ENCODE peak calls at places on chromosomes 12 and 14, in seven cellular contexts. K is uterus, X is kidney epithelial cell, T is dorsolateral prefrontal cortex, V is neural progenitor cell, H is OCI-LY7, J is left lung. B is an unnamed sample.

GRCh38 chr14:100031506-100032281 is 33.5 kb upstream of the EVL start:
- DNase-seq in K (peak), X (peak), T (no peak), V (no peak), H (no peak), J (no peak), B (no peak)

GRCh38 chr12:2382391-2383155 is 329.8 kb downstream of the CACNA1C start:
- DNase-seq in K (no peak), X (no peak), T (no peak), V (no peak), H (peak), J (no peak), B (no peak)

GRCh38 chr12:63353559-63353958 is 202.6 kb upstream of the AVPR1A start:
- DNase-seq in K (no peak), X (peak), T (no peak), V (no peak), H (no peak), J (no peak), B (no peak)

GRCh38 chr14:66359500-66359899 is 126.7 kb upstream of the CCDC196 start:
- DNase-seq in K (no peak), X (peak), T (no peak), V (peak), H (peak), J (no peak), B (peak)

GRCh38 chr12:31236998-31237637 is 88.8 kb downstream of the SINHCAF start:
- DNase-seq in K (no peak), X (no peak), T (no peak), V (no peak), H (no peak), J (no peak), B (no peak)

GRCh38 chr12:42801271-42801670 is 211.7 kb upstream of the PRICKLE1 start:
- DNase-seq in K (no peak), X (no peak), T (no peak), V (no peak), H (no peak), J (no peak), B (no peak)

GRCh38 chr12:104516821-104517220 is 60.1 kb downstream of the CHST11 start:
- DNase-seq in K (no peak), X (no peak), T (no peak), V (no peak), H (no peak), J (no peak), B (no peak)

GRCh38 chr14:95417492-95417891 is 97.8 kb upstream of the CLMN start:
- DNase-seq in K (no peak), X (no peak), T (no peak), V (no peak), H (no peak), J (no peak), B (no peak)

GRCh38 chr14:22177870-22178269 is 411.2 kb downstream of the DAD1 start:
- DNase-seq in K (no peak), X (no peak), T (no peak), V (no peak), H (no peak), J (no peak), B (no peak)

GRCh38 chr12:18361431-18361830 is 100.1 kb downstream of the PIK3C2G start:
- DNase-seq in K (no peak), X (no peak), T (no peak), V (no peak), H (no peak), J (no peak), B (no peak)

GRCh38 chr12:124286414-124286813 is 8.5 kb upstream of the RFLNA start:
- DNase-seq in K (no peak), X (no peak), T (no peak), V (no peak), H (no peak), J (peak), B (no peak)

GRCh38 chr14:93703941-93704340 is 84.3 kb downstream of the PRIMA1 start:
- DNase-seq in K (no peak), X (no peak), T (no peak), V (no peak), H (no peak), J (no peak), B (no peak)

GRCh38 chr12:47881826-47882427 is 22.9 kb downstream of the VDR start:
- DNase-seq in K (peak), X (peak), T (no peak), V (no peak), H (no peak), J (no peak), B (no peak)

GRCh38 chr12:49671051-49671765 is 36.0 kb downstream of the FMNL3 start:
- DNase-seq in K (no peak), X (no peak), T (no peak), V (no peak), H (peak), J (no peak), B (no peak)
- H3K4me3 ChIP-seq in K (no peak), X (no peak), T (no peak), V (no peak), H (peak), J (no peak), B (no peak)

DNA sequence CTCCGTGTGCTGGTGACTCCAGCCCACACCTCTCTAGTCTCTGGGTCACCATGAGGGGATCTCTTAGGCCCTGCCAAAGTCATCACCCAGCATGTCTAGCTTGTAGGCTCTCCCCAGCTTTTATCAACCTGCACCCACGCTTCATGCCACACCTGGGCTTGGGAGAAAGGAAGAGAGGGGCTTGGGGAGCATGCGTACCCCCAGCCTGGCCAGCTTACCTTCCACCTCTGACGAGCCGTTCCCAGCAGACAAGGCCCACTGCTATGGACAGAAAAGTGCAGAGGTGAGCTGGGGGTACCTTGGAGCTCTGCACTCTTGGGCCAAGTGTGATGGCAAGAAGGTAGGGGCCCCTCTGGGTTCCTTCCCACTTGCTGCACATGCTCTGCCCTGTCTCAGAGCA is 1.7 kb downstream of the PGF start:
- DNase-seq in K (no peak), X (no peak), T (no peak), V (no peak), H (no peak), J (peak), B (no peak)
- H3K4me3 ChIP-seq in K (no peak), X (no peak), T (peak), V (no peak), H (no peak), J (peak), B (no peak)

GRCh38 chr12:108630481-108631207 is 3.0 kb downstream of the SELPLG start:
- DNase-seq in K (no peak), X (no peak), T (no peak), V (no peak), H (peak), J (no peak), B (no peak)

GRCh38 chr12:108633081-108633533 is 587 bp downstream of the SELPLG start:
- DNase-seq in K (no peak), X (no peak), T (no peak), V (no peak), H (peak), J (no peak), B (peak)

GRCh38 chr12:108629824-108630476 is 3.7 kb downstream of the SELPLG start:
- DNase-seq in K (peak), X (no peak), T (no peak), V (no peak), H (no peak), J (peak), B (peak)

GRCh38 chr12:108627134-108627920 is 6.4 kb downstream of the SELPLG start:
- DNase-seq in K (no peak), X (no peak), T (no peak), V (no peak), H (no peak), J (no peak), B (no peak)

GRCh38 chr12:108629156-108629555 is 4.5 kb downstream of the SELPLG start:
- DNase-seq in K (no peak), X (no peak), T (no peak), V (no peak), H (no peak), J (no peak), B (no peak)
- H3K4me3 ChIP-seq in K (no peak), X (no peak), T (peak), V (no peak), H (no peak), J (peak), B (no peak)

GRCh38 chr14:23512156-23512555 is 39.4 kb downstream of the ZFHX2 start:
- DNase-seq in K (no peak), X (no peak), T (no peak), V (no peak), H (peak), J (no peak), B (no peak)
- H3K4me3 ChIP-seq in K (no peak), X (no peak), T (peak), V (no peak), H (no peak), J (no peak), B (no peak)

DNA sequence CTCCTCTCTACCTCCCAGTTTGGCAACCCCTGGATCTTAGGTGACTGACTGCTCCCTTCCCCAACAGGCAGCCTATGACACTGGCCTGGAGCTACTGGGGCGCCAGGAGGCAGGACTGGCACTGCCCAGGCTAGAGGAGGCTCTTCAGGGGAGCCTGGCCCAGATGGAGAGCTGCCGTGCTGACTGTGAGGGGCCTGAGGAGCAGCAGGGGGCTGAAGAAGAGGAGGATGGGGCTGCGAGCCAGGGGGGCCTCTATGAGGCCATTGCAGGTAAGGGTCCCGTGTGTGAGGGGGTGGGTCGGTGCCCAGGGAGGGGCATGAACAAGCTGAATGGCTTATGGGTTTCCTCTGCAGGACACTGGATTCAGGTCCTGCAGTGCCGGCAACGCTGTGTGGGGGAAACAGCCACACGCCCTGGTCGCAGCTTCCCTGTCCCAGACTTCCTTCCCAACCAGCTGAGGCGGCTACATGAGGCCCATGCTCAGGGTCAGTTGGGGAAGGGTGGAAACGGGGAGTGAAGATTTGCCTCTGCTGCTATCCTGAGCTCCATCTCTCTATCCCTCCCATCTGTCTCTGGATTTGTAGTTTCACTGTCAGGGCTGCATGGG is 2.2 kb downstream of the P3H3 start:
- DNase-seq in K (no peak), X (no peak), T (no peak), V (no peak), H (no peak), J (no peak), B (no peak)
- H3K4me3 ChIP-seq in K (no peak), X (no peak), T (peak), V (no peak), H (no peak), J (no peak), B (no peak)